ENCODE peak calls at places on chromosomes 11 and 22, in eight cellular contexts. M is breast epithelium; E is cardiac muscle cell; Z is naive thymus-derived CD4-positive, alpha-beta T cell; K is PC-9; T is kidney; Y is osteoblast; O is astrocyte of the spinal cord. R is an unnamed sample.

GRCh38 chr22:32175751-32176644 is 16.9 kb upstream of the C22orf42 start:
- DNase-seq in Z (no peak), E (no peak), T (no peak), M (no peak), O (no peak), K (no peak), Y (no peak), R (no peak)

GRCh38 chr11:30128269-30128932 is 102.4 kb upstream of the FSHB start:
- DNase-seq in T (no peak), Z (no peak), K (peak), O (peak), M (no peak), Y (peak), E (peak), R (peak)

GRCh38 chr11:19577849-19578619 is 134.6 kb upstream of the NAV2 start:
- DNase-seq in E (peak), Z (no peak), K (no peak), O (peak), M (no peak), T (peak), Y (peak), R (no peak)

GRCh38 chr11:35354644-35355043 is 64.7 kb downstream of the SLC1A2 start:
- DNase-seq in K (no peak), T (no peak), E (no peak), O (no peak), Y (no peak), M (no peak), Z (no peak), R (no peak)

GRCh38 chr22:28978158-28978557 is 83.5 kb downstream of the C22orf31 start:
- DNase-seq in E (peak), O (peak), Z (no peak), T (no peak), Y (no peak), M (no peak), K (no peak), R (no peak)

GRCh38 chr11:78045851-78046485 is 17.7 kb upstream of the THRSP start:
- DNase-seq in Y (peak), K (peak), E (peak), O (peak), T (peak), Z (peak), M (peak), R (peak)

GRCh38 chr22:49237703-49238102 is 590.0 kb downstream of the BRD1 start:
- DNase-seq in Y (no peak), T (no peak), Z (no peak), K (no peak), O (no peak), M (no peak), E (no peak), R (no peak)

GRCh38 chr22:24303007-24303406 is 32.4 kb downstream of the SPECC1L start:
- DNase-seq in T (no peak), Z (no peak), O (no peak), E (no peak), M (no peak), K (no peak), Y (no peak), R (no peak)

GRCh38 chr22:31818481-31819392 is 64.9 kb downstream of the DEPDC5 start:
- DNase-seq in E (peak), O (peak), Y (peak), Z (no peak), K (no peak), T (no peak), M (no peak), R (peak)

GRCh38 chr11:9568854-9569587 is 4.4 kb upstream of the WEE1 start:
- DNase-seq in Y (peak), T (peak), E (peak), M (peak), O (peak), Z (no peak), K (peak), R (peak)

GRCh38 chr11:123519055-123519796 is 89.2 kb downstream of the GRAMD1B start:
- DNase-seq in M (no peak), Y (peak), O (peak), E (peak), Z (no peak), T (no peak), K (peak), R (no peak)

GRCh38 chr22:48761546-48761945 is 1066.1 kb downstream of the BRD1 start:
- DNase-seq in Y (no peak), T (no peak), E (no peak), O (no peak), M (no peak), K (no peak), Z (no peak), R (no peak)

GRCh38 chr11:43825217-43825816 is 55.3 kb upstream of the ALKBH3 start:
- DNase-seq in K (peak), M (no peak), Y (no peak), Z (no peak), T (no peak), O (peak), E (peak), R (peak)

GRCh38 chr22:43854786-43855271 is 7.5 kb downstream of the SULT4A1 start:
- DNase-seq in K (no peak), O (no peak), E (no peak), M (no peak), T (peak), Y (peak), Z (no peak), R (no peak)

GRCh38 chr11:8289426-8290047 is 25.9 kb upstream of the LMO1 start:
- DNase-seq in T (no peak), Z (no peak), E (no peak), O (no peak), M (no peak), K (no peak), Y (no peak), R (no peak)

GRCh38 chr11:13663631-13664071 is 4.8 kb upstream of the FAR1 start:
- DNase-seq in Y (peak), Z (no peak), T (no peak), K (no peak), E (peak), O (peak), M (no peak), R (no peak)

GRCh38 chr22:24271406-24271760 is 752 bp downstream of the SPECC1L start:
- DNase-seq in O (no peak), Y (no peak), E (peak), Z (no peak), M (no peak), T (no peak), K (no peak), R (no peak)

GRCh38 chr22:50269573-50270301 is 443 bp downstream of the MAPK11 start:
- DNase-seq in K (peak), O (peak), T (no peak), E (peak), M (no peak), Y (peak), Z (peak), R (no peak)

GRCh38 chr11:122093731-122094130 is 22.3 kb downstream of the BLID start:
- DNase-seq in O (peak), Z (no peak), E (peak), T (no peak), Y (no peak), K (no peak), M (no peak), R (no peak)

GRCh38 chr11:122099345-122100045 is 16.5 kb downstream of the BLID start:
- DNase-seq in Z (no peak), O (peak), M (no peak), T (no peak), K (no peak), E (peak), Y (no peak), R (no peak)

GRCh38 chr11:122097419-122098001 is 18.5 kb downstream of the BLID start:
- DNase-seq in Y (no peak), E (peak), M (no peak), K (no peak), Z (no peak), O (peak), T (no peak), R (no peak)

GRCh38 chr11:122098223-122098980 is 17.6 kb downstream of the BLID start:
- DNase-seq in Y (no peak), M (no peak), Z (no peak), E (no peak), O (no peak), K (no peak), T (no peak), R (no peak)

DNA sequence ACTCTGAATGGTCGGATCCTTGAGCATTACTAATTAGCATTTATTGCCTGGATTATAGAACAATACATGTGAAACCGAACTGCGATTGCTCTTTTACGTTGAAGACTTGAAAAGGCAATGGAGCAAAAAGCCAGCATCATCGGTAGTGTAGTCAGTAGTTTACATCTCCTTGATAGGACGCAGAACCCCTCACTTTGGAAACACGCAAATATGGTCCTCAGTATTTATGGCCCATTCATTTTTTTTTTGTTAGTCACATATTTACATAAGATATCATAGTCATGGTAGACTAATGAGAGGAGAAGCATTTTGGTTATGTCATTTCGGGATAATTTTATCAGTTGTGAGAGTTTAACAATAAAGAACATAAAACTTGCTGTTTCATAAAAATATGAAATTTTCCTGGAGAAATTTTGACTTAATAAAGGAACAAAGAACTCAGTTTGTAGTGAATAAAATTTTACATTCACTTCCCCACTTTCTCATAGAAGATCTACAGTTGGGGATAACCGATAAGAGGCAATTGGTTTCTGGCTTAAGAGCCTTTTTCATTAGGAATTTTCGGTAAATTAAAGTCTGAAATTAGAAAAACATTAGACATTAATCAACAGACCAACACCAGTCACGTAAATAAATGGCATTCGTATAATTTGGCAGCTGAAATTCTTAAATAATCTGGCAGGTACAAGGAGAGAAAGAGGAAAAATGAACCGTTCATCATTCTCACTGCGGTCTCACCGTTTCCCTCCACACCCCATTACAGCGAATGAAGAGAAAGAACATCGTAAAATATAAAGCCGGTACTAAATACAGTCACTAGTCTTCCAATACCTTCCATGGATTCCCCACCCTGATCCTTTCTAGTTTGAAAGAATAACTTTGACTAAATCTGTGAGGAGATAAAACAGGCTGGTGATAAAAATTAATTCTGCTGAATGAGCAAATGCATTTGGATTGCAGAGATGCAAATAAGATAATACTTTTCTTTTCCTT is 19.8 kb downstream of the BLID start:
- DNase-seq in M (no peak), K (no peak), E (peak), Y (no peak), O (peak), T (no peak), Z (no peak), R (no peak)
- H3K4me3 ChIP-seq in M (peak), K (no peak), E (no peak), Y (peak), O (peak), T (no peak), Z (no peak), R (no peak)

GRCh38 chr11:132858203-132858602 is 674.1 kb downstream of the OPCML start:
- DNase-seq in Z (no peak), O (peak), K (no peak), E (peak), T (no peak), M (no peak), Y (no peak), R (peak)
- H3K4me3 ChIP-seq in Z (no peak), O (no peak), K (no peak), E (no peak), T (no peak), M (no peak), Y (no peak), R (no peak)

GRCh38 chr11:95888852-95889251 is 35.1 kb downstream of the MTMR2 start:
- DNase-seq in O (no peak), T (no peak), M (no peak), K (no peak), Y (no peak), E (no peak), Z (no peak), R (peak)
- H3K4me3 ChIP-seq in O (no peak), T (no peak), M (no peak), K (no peak), Y (no peak), E (no peak), Z (no peak), R (no peak)

GRCh38 chr11:56911312-56911711 is 77.4 kb upstream of the OR5AK2 start:
- DNase-seq in T (no peak), Z (no peak), O (no peak), E (peak), M (no peak), Y (no peak), K (no peak), R (no peak)
- H3K4me3 ChIP-seq in T (no peak), Z (no peak), O (no peak), E (no peak), M (no peak), Y (no peak), K (no peak), R (no peak)

GRCh38 chr11:22203281-22203680 is 10.4 kb downstream of the ANO5 start:
- DNase-seq in Y (no peak), T (no peak), E (no peak), Z (no peak), K (no peak), M (no peak), O (no peak), R (no peak)

GRCh38 chr11:22207162-22207561 is 14.3 kb downstream of the ANO5 start:
- DNase-seq in T (no peak), E (no peak), M (no peak), O (no peak), Z (no peak), Y (no peak), K (no peak), R (no peak)

DNA sequence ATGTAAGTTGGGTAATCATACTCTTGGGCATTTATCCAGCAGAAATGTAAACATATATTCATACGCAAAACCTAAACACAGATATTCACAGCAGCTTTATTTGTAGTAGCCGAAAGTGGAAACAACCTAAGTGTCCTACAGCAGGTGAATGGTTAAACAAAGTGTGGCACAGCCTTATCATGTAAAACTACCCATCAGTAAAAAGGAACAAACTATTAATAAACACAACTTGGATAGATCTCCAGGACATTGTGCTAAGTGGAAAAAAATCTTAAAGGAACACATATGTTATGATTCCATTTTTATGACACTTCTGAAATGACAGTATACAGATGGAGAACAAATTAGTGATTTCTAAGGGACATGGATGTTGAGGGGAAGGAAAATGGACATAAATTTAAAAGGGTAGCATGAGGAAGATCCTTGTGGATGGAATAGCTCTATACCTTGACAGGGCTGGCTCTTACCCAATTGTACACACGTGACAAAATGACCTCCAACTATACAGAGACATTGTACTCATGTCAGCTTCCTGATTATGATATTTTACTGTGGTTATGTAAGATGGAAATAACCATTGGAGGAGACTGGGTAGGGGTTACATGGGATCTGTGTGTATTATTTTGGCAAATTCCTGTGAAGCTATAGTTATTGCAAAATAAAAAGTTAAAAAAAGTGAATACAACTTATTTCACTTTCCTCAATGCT is 15.4 kb downstream of the ANO5 start:
- DNase-seq in O (no peak), M (no peak), Z (no peak), K (no peak), Y (no peak), E (no peak), T (no peak), R (no peak)
- H3K4me3 ChIP-seq in O (no peak), M (no peak), Z (no peak), K (no peak), Y (no peak), E (no peak), T (no peak), R (no peak)

DNA sequence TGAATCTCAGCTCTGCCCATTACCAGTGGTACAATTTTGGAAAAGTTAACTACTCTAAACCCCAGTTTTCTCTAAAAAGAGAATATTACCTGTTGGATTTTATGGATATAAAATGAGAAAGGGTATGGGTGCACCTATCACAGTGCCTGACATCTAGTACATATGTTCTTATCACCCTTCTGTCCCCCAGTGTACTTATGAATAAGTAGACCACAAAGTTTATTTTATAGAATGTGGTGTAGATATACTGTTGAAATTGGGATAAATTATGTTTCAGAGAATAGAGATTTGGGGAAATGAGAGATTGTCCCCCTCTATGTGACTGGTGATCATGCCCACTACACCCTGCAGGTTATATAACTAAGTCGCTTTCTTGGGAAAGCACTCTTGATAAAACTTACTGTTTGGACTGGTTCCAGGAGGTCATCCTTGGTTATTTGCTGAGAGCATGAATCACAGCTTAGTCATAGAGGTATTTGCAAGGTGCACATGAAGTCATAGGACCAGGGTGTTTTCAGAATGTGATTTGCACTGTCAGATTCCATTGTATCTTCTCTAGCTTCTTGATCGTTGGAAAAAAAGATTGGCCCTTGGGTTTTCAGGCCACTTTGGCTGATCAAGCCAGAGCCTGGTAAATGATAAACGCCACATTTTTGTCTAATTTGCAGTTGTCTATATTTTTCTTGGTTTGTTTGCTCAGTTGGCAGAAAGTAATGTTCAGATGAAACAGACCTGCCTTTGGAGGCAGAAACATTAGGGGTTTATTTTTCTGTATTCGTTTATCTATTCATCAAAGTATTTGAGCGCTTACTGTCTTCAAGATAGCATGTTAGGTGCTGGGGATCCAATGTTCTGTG is 21.3 kb downstream of the STX3 start:
- DNase-seq in Y (no peak), Z (no peak), M (no peak), T (no peak), K (peak), E (peak), O (peak), R (no peak)
- H3K4me3 ChIP-seq in Y (no peak), Z (no peak), M (no peak), T (no peak), K (no peak), E (no peak), O (no peak), R (no peak)

GRCh38 chr22:30695351-30695762 is 683 bp downstream of the OSBP2 start:
- DNase-seq in E (no peak), K (no peak), T (no peak), Z (no peak), Y (peak), M (no peak), O (no peak), R (no peak)
- H3K4me3 ChIP-seq in E (peak), K (peak), T (peak), Z (peak), Y (peak), M (peak), O (peak), R (peak)

DNA sequence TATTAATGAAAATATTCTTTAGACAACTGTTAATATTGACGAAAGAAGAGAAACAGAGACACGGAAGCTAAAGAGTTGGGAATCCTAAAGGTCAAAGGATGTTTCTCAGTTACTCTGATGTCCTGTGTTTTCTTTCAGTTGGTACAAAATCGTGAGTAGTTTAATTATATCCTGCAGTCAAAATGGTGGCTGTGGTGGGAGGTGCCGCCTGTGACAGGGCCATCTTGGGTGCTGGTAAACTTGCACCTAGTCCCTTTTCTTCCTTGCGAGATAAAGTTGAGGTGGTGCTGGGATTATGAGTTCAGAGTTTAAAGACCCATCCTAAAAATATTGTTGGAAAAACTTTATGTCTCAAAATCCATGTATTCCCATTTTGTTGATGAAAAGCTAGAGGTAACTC is 2.2 kb downstream of the CECR2 start:
- DNase-seq in K (no peak), T (no peak), O (no peak), Y (no peak), E (no peak), Z (no peak), M (no peak), R (no peak)
- H3K4me3 ChIP-seq in K (no peak), T (peak), O (no peak), Y (no peak), E (peak), Z (no peak), M (no peak), R (no peak)

GRCh38 chr22:21856868-21857267 is 10.6 kb downstream of the MAPK1 start:
- DNase-seq in Y (no peak), E (no peak), Z (no peak), T (no peak), O (no peak), M (no peak), K (no peak), R (no peak)
- H3K4me3 ChIP-seq in Y (no peak), E (no peak), Z (no peak), T (no peak), O (no peak), M (no peak), K (no peak), R (no peak)

R was measured in Jurkat, Clone E6-1.